ENCODE peak calls at places on chromosomes 3 and 15, in seven cellular contexts. One of them, this sample, is unnamed.
A peak's percentile ranks its signal among the peaks of the same experiment; 100 is the strongest.

GRCh38 chr15:35557544-35557943 is 11.6 kb upstream of the DPH6 start:
- DNase-seq in pancreas: no peak
- DNase-seq in lung: no peak
- DNase-seq in RWPE1: peak; percentile 79
- DNase-seq in heart left ventricle: no peak
- DNase-seq in body of pancreas: no peak
- DNase-seq in dorsolateral prefrontal cortex: no peak
- DNase-seq in this sample: no peak

GRCh38 chr3:49028673-49029562 is at the start of gene IMPDH2:
- DNase-seq in pancreas: peak; percentile 92
- DNase-seq in lung: peak; percentile 93
- DNase-seq in RWPE1: peak; percentile 71
- DNase-seq in heart left ventricle: peak; percentile 95
- DNase-seq in body of pancreas: peak; percentile 95
- DNase-seq in dorsolateral prefrontal cortex: peak; percentile 93
- DNase-seq in this sample: peak; percentile 95

GRCh38 chr3:46873521-46873920 is 4.0 kb upstream of the PTH1R start:
- DNase-seq in pancreas: no peak
- DNase-seq in lung: no peak
- DNase-seq in RWPE1: no peak
- DNase-seq in heart left ventricle: peak; percentile 32
- DNase-seq in body of pancreas: no peak
- DNase-seq in dorsolateral prefrontal cortex: no peak
- DNase-seq in this sample: no peak

GRCh38 chr15:58742424-58743160 is 6.9 kb downstream of the ADAM10 start:
- DNase-seq in pancreas: no peak
- DNase-seq in lung: no peak
- DNase-seq in RWPE1: no peak
- DNase-seq in heart left ventricle: no peak
- DNase-seq in body of pancreas: no peak
- DNase-seq in dorsolateral prefrontal cortex: no peak
- DNase-seq in this sample: no peak

GRCh38 chr3:175163686-175164085 is 304.6 kb downstream of the NAALADL2 start:
- DNase-seq in pancreas: no peak
- DNase-seq in lung: no peak
- DNase-seq in RWPE1: no peak
- DNase-seq in heart left ventricle: no peak
- DNase-seq in body of pancreas: no peak
- DNase-seq in dorsolateral prefrontal cortex: no peak
- DNase-seq in this sample: no peak

GRCh38 chr15:25508369-25509002 is 69.7 kb upstream of the UBE3A start:
- DNase-seq in pancreas: no peak
- DNase-seq in lung: no peak
- DNase-seq in RWPE1: peak; percentile 22
- DNase-seq in heart left ventricle: no peak
- DNase-seq in body of pancreas: no peak
- DNase-seq in dorsolateral prefrontal cortex: no peak
- DNase-seq in this sample: no peak

GRCh38 chr3:10941972-10942371 is 50.6 kb upstream of the SLC6A1 start:
- DNase-seq in pancreas: no peak
- DNase-seq in lung: no peak
- DNase-seq in RWPE1: no peak
- DNase-seq in heart left ventricle: no peak
- DNase-seq in body of pancreas: no peak
- DNase-seq in dorsolateral prefrontal cortex: no peak
- DNase-seq in this sample: no peak

GRCh38 chr3:173709026-173709425 is 311.5 kb downstream of the NLGN1 start:
- DNase-seq in pancreas: no peak
- DNase-seq in lung: no peak
- DNase-seq in RWPE1: no peak
- DNase-seq in heart left ventricle: no peak
- DNase-seq in body of pancreas: no peak
- DNase-seq in dorsolateral prefrontal cortex: no peak
- DNase-seq in this sample: no peak

GRCh38 chr3:62968128-62968527 is 92.9 kb upstream of the CADPS start:
- DNase-seq in pancreas: no peak
- DNase-seq in lung: no peak
- DNase-seq in RWPE1: no peak
- DNase-seq in heart left ventricle: no peak
- DNase-seq in body of pancreas: no peak
- DNase-seq in dorsolateral prefrontal cortex: no peak
- DNase-seq in this sample: no peak

GRCh38 chr3:106247902-106248684 is 379.3 kb upstream of the CBLB start:
- DNase-seq in pancreas: no peak
- DNase-seq in lung: no peak
- DNase-seq in RWPE1: no peak
- DNase-seq in heart left ventricle: no peak
- DNase-seq in body of pancreas: no peak
- DNase-seq in dorsolateral prefrontal cortex: no peak
- DNase-seq in this sample: no peak

GRCh38 chr15:68201153-68201878 is 3.8 kb downstream of the CALML4 start:
- DNase-seq in pancreas: no peak
- DNase-seq in lung: no peak
- DNase-seq in RWPE1: no peak
- DNase-seq in heart left ventricle: no peak
- DNase-seq in body of pancreas: no peak
- DNase-seq in dorsolateral prefrontal cortex: no peak
- DNase-seq in this sample: no peak

GRCh38 chr3:73513260-73513659 is 111.5 kb downstream of the PDZRN3 start:
- DNase-seq in pancreas: peak; percentile 79
- DNase-seq in lung: no peak
- DNase-seq in RWPE1: no peak
- DNase-seq in heart left ventricle: no peak
- DNase-seq in body of pancreas: peak; percentile 85
- DNase-seq in dorsolateral prefrontal cortex: no peak
- DNase-seq in this sample: no peak

GRCh38 chr3:184126006-184126405 is 9.2 kb upstream of the EIF2B5 start:
- DNase-seq in pancreas: no peak
- DNase-seq in lung: no peak
- DNase-seq in RWPE1: no peak
- DNase-seq in heart left ventricle: no peak
- DNase-seq in body of pancreas: no peak
- DNase-seq in dorsolateral prefrontal cortex: no peak
- DNase-seq in this sample: no peak

GRCh38 chr3:117745516-117745915 is 1035.9 kb downstream of the TUSC7 start:
- DNase-seq in pancreas: no peak
- DNase-seq in lung: no peak
- DNase-seq in RWPE1: no peak
- DNase-seq in heart left ventricle: no peak
- DNase-seq in body of pancreas: no peak
- DNase-seq in dorsolateral prefrontal cortex: no peak
- DNase-seq in this sample: no peak

GRCh38 chr3:105253225-105253624 is 113.5 kb upstream of the ALCAM start:
- DNase-seq in pancreas: no peak
- DNase-seq in lung: peak; percentile 49
- DNase-seq in RWPE1: no peak
- DNase-seq in heart left ventricle: no peak
- DNase-seq in body of pancreas: no peak
- DNase-seq in dorsolateral prefrontal cortex: no peak
- DNase-seq in this sample: no peak

GRCh38 chr3:113264249-113264648 is 52.9 kb downstream of the BOC start:
- DNase-seq in pancreas: peak; percentile 56
- DNase-seq in lung: no peak
- DNase-seq in RWPE1: no peak
- DNase-seq in heart left ventricle: no peak
- DNase-seq in body of pancreas: peak; percentile 62
- DNase-seq in dorsolateral prefrontal cortex: no peak
- DNase-seq in this sample: peak; percentile 8

GRCh38 chr15:101495334-101496197 is 6.1 kb upstream of the PCSK6 start:
- DNase-seq in pancreas: no peak
- DNase-seq in lung: no peak
- DNase-seq in RWPE1: no peak
- DNase-seq in heart left ventricle: no peak
- DNase-seq in body of pancreas: no peak
- DNase-seq in dorsolateral prefrontal cortex: no peak
- DNase-seq in this sample: no peak

GRCh38 chr15:34927726-34928125 is 41.8 kb downstream of the AQR start:
- DNase-seq in pancreas: no peak
- DNase-seq in lung: no peak
- DNase-seq in RWPE1: no peak
- DNase-seq in heart left ventricle: no peak
- DNase-seq in body of pancreas: no peak
- DNase-seq in dorsolateral prefrontal cortex: no peak
- DNase-seq in this sample: no peak

GRCh38 chr15:91099616-91100560 is at the start of gene SV2B:
- DNase-seq in pancreas: peak; percentile 20
- DNase-seq in lung: no peak
- DNase-seq in RWPE1: peak; percentile 28
- DNase-seq in heart left ventricle: peak; percentile 38
- DNase-seq in body of pancreas: peak; percentile 34
- DNase-seq in dorsolateral prefrontal cortex: peak; percentile 76
- DNase-seq in this sample: no peak

GRCh38 chr15:67164401-67164791 is 90.1 kb downstream of the AAGAB start:
- DNase-seq in pancreas: no peak
- DNase-seq in lung: peak; percentile 75
- DNase-seq in RWPE1: no peak
- DNase-seq in heart left ventricle: peak; percentile 60
- DNase-seq in body of pancreas: no peak
- DNase-seq in dorsolateral prefrontal cortex: no peak
- DNase-seq in this sample: no peak

GRCh38 chr15:101056366-101057334 is 137.5 kb downstream of the LRRK1 start:
- DNase-seq in pancreas: no peak
- DNase-seq in lung: peak; percentile 24
- DNase-seq in RWPE1: no peak
- DNase-seq in heart left ventricle: no peak
- DNase-seq in body of pancreas: no peak
- DNase-seq in dorsolateral prefrontal cortex: no peak
- DNase-seq in this sample: no peak

GRCh38 chr15:45704329-45705249 is 69.8 kb downstream of the SQOR start:
- DNase-seq in pancreas: no peak
- DNase-seq in lung: no peak
- DNase-seq in RWPE1: no peak
- DNase-seq in heart left ventricle: no peak
- DNase-seq in body of pancreas: no peak
- DNase-seq in dorsolateral prefrontal cortex: peak; percentile 10
- DNase-seq in this sample: peak; percentile 27
- TF ChIP-seq CTCF in pancreas: no peak
- TF ChIP-seq CTCF in lung: no peak
- TF ChIP-seq CTCF in RWPE1: no peak
- TF ChIP-seq CTCF in heart left ventricle: no peak
- TF ChIP-seq CTCF in body of pancreas: no peak
- TF ChIP-seq CTCF in dorsolateral prefrontal cortex: no peak
- TF ChIP-seq CTCF in this sample: no peak

GRCh38 chr15:33448961-33449611 is 138.3 kb downstream of the RYR3 start:
- DNase-seq in pancreas: no peak
- DNase-seq in lung: no peak
- DNase-seq in RWPE1: peak; percentile 39
- DNase-seq in heart left ventricle: no peak
- DNase-seq in body of pancreas: peak; percentile 20
- DNase-seq in dorsolateral prefrontal cortex: no peak
- DNase-seq in this sample: no peak
- H3K27ac ChIP-seq in pancreas: no peak overlapping the region
- H3K27ac ChIP-seq in lung: no peak overlapping the region
- H3K27ac ChIP-seq in RWPE1: no peak overlapping the region
- H3K27ac ChIP-seq in heart left ventricle: no peak overlapping the region
- H3K27ac ChIP-seq in body of pancreas: no peak overlapping the region
- H3K27ac ChIP-seq in dorsolateral prefrontal cortex: no peak overlapping the region
- H3K27ac ChIP-seq in this sample: no peak overlapping the region

GRCh38 chr15:70264014-70264492 is 166.3 kb upstream of the TLE3 start:
- DNase-seq in pancreas: no peak
- DNase-seq in lung: no peak
- DNase-seq in RWPE1: no peak
- DNase-seq in heart left ventricle: no peak
- DNase-seq in body of pancreas: no peak
- DNase-seq in dorsolateral prefrontal cortex: no peak
- DNase-seq in this sample: peak; percentile 82

GRCh38 chr15:70261083-70261482 is 163.4 kb upstream of the TLE3 start:
- DNase-seq in pancreas: no peak
- DNase-seq in lung: no peak
- DNase-seq in RWPE1: no peak
- DNase-seq in heart left ventricle: no peak
- DNase-seq in body of pancreas: no peak
- DNase-seq in dorsolateral prefrontal cortex: no peak
- DNase-seq in this sample: no peak

GRCh38 chr15:70260580-70260979 is 162.9 kb upstream of the TLE3 start:
- DNase-seq in pancreas: no peak
- DNase-seq in lung: no peak
- DNase-seq in RWPE1: no peak
- DNase-seq in heart left ventricle: no peak
- DNase-seq in body of pancreas: no peak
- DNase-seq in dorsolateral prefrontal cortex: no peak
- DNase-seq in this sample: no peak

GRCh38 chr15:70262171-70262570 is 164.5 kb upstream of the TLE3 start:
- DNase-seq in pancreas: no peak
- DNase-seq in lung: no peak
- DNase-seq in RWPE1: no peak
- DNase-seq in heart left ventricle: no peak
- DNase-seq in body of pancreas: no peak
- DNase-seq in dorsolateral prefrontal cortex: no peak
- DNase-seq in this sample: no peak

GRCh38 chr15:70262591-70263274 is 165.0 kb upstream of the TLE3 start:
- DNase-seq in pancreas: no peak
- DNase-seq in lung: no peak
- DNase-seq in RWPE1: no peak
- DNase-seq in heart left ventricle: no peak
- DNase-seq in body of pancreas: no peak
- DNase-seq in dorsolateral prefrontal cortex: no peak
- DNase-seq in this sample: no peak
- TF ChIP-seq CTCF in pancreas: no peak
- TF ChIP-seq CTCF in lung: no peak
- TF ChIP-seq CTCF in RWPE1: no peak
- TF ChIP-seq CTCF in heart left ventricle: no peak
- TF ChIP-seq CTCF in body of pancreas: no peak
- TF ChIP-seq CTCF in dorsolateral prefrontal cortex: no peak
- TF ChIP-seq CTCF in this sample: no peak

DNA sequence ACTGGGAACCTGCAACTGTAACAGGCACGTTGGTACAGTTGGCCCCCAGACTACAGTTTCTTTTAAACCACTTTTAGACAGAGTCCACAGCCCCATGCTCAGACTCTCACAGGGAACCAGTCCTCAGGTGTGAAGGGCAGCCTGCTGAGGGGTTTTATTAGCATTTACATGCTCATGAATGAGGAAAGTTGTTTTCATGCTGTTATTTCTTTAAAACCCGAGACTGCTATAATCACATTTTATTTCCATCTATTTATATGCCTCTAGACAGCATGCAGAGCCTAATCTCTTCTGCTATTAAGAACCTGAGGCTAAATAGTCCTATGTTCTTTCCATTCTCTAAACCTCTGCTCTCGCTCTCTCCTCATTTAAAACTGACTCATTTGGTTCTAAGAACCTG is 26.3 kb upstream of the FSIP1 start:
- DNase-seq in pancreas: no peak
- DNase-seq in lung: no peak
- DNase-seq in RWPE1: no peak
- DNase-seq in heart left ventricle: no peak
- DNase-seq in body of pancreas: no peak
- DNase-seq in dorsolateral prefrontal cortex: no peak
- DNase-seq in this sample: no peak
- H3K27ac ChIP-seq in pancreas: no peak overlapping the region
- H3K27ac ChIP-seq in lung: no peak overlapping the region
- H3K27ac ChIP-seq in RWPE1: no peak overlapping the region
- H3K27ac ChIP-seq in heart left ventricle: no peak overlapping the region
- H3K27ac ChIP-seq in body of pancreas: no peak overlapping the region
- H3K27ac ChIP-seq in dorsolateral prefrontal cortex: no peak overlapping the region
- H3K27ac ChIP-seq in this sample: no peak overlapping the region

This sample was measured in uterus.